ENCODE peak calls at places on chromosome 19, in nine cellular contexts. K is cerebellar nuclear complex; Z is NCI-H1930; N is CD8-positive, alpha-beta memory T cell; U is T-helper 22 cell; W is activated CD4-positive, CD25-positive, alpha-beta regulatory T cell treated with anti-CD3 and anti-CD28 coated beads, Interleukin-2, amount 50 U/mL, for 72 hours; O is nephron progenitor cell; P is thoracic aorta; V is activated CD4-positive, alpha-beta T cell treated with anti-CD3 and anti-CD28 coated beads, Interleukin-2, amount 50 U/mL, for 1 hour. Y is an unnamed sample.

GRCh38 chr19:4972509-4973230 is 3.8 kb downstream of the KDM4B start:
- DNase-seq in K (no peak), Z (no peak), N (no peak), U (no peak), W (no peak), O (no peak), P (no peak), V (no peak), Y (no peak)

GRCh38 chr19:36152061-36152885 is at the start of gene COX7A1:
- DNase-seq in K (no peak), Z (no peak), N (no peak), U (no peak), W (no peak), O (no peak), P (no peak), V (no peak), Y (no peak)

GRCh38 chr19:13396256-13397080 is 109.8 kb downstream of the CACNA1A start:
- DNase-seq in K (no peak), Z (no peak), N (no peak), U (no peak), W (no peak), O (peak), P (no peak), V (no peak), Y (no peak)

GRCh38 chr19:10353793-10354391 is 14.5 kb upstream of the ICAM3 start:
- DNase-seq in K (no peak), Z (no peak), N (peak), U (no peak), W (peak), O (peak), P (no peak), V (peak), Y (no peak)

GRCh38 chr19:53962887-53963435 is at the start of gene CACNG8:
- DNase-seq in K (no peak), Z (no peak), N (no peak), U (no peak), W (no peak), O (peak), P (no peak), V (no peak), Y (no peak)

GRCh38 chr19:21130097-21130775 is 11.6 kb upstream of the ZNF431 start:
- DNase-seq in K (no peak), Z (no peak), N (no peak), U (no peak), W (no peak), O (no peak), P (no peak), V (no peak), Y (no peak)

GRCh38 chr19:51798958-51799310 is 4.0 kb downstream of the FPR3 start:
- DNase-seq in K (no peak), Z (no peak), N (no peak), U (no peak), W (no peak), O (no peak), P (peak), V (no peak), Y (no peak)

GRCh38 chr19:16814526-16815100 is 14.6 kb upstream of the SIN3B start:
- DNase-seq in K (no peak), Z (no peak), N (no peak), U (no peak), W (no peak), O (no peak), P (no peak), V (no peak), Y (no peak)

GRCh38 chr19:13795595-13796300 is 505 bp downstream of the ZSWIM4 start:
- DNase-seq in K (no peak), Z (no peak), N (no peak), U (no peak), W (no peak), O (no peak), P (no peak), V (no peak), Y (no peak)

GRCh38 chr19:49161987-49162386 is 4.4 kb downstream of the TRPM4 start:
- DNase-seq in K (no peak), Z (no peak), N (no peak), U (no peak), W (no peak), O (no peak), P (no peak), V (no peak), Y (no peak)

GRCh38 chr19:47107201-47107952 is 6.2 kb downstream of the ZC3H4 start:
- DNase-seq in K (no peak), Z (no peak), N (no peak), U (peak), W (peak), O (no peak), P (no peak), V (no peak), Y (no peak)

GRCh38 chr19:12873891-12874745 is 7.1 kb downstream of the DNASE2 start:
- DNase-seq in K (no peak), Z (no peak), N (no peak), U (no peak), W (no peak), O (no peak), P (no peak), V (no peak), Y (no peak)

GRCh38 chr19:51709575-51709974 is 14.2 kb downstream of the HAS1 start:
- DNase-seq in K (no peak), Z (no peak), N (no peak), U (no peak), W (no peak), O (no peak), P (no peak), V (no peak), Y (no peak)

GRCh38 chr19:7497292-7497691 is 8.5 kb upstream of the PEX11G start:
- DNase-seq in K (no peak), Z (no peak), N (no peak), U (no peak), W (no peak), O (peak), P (no peak), V (no peak), Y (no peak)

GRCh38 chr19:14526423-14526822 is 3.0 kb upstream of the TECR start:
- DNase-seq in K (no peak), Z (no peak), N (no peak), U (no peak), W (no peak), O (no peak), P (no peak), V (no peak), Y (no peak)